ENCODE peak calls at places on chromosomes 2 and 18, in six cellular contexts. D, O, X, T, A and E are unnamed samples.

GRCh38 chr2:201618744-201619654 is 24.3 kb downstream of the TMEM237 start:
- DNase-seq in D (peak; percentile 17), O (no peak), X (no peak), T (no peak), A (peak; percentile 60), E (peak; percentile 46)

GRCh38 chr18:36073676-36074075 is 6.3 kb upstream of the RPRD1A start:
- DNase-seq in D (no peak), O (no peak), X (no peak), T (no peak), A (no peak), E (no peak)

GRCh38 chr2:127606594-127607398 is 39.2 kb upstream of the GPR17 start:
- DNase-seq in D (no peak), O (no peak), X (peak; percentile 38), T (peak; percentile 37), A (no peak), E (no peak)

GRCh38 chr2:113895819-113896563 is 6.1 kb downstream of the ACTR3 start:
- DNase-seq in D (no peak), O (no peak), X (no peak), T (no peak), A (no peak), E (no peak)

GRCh38 chr2:43086451-43087221 is 139.8 kb downstream of the ZFP36L2 start:
- DNase-seq in D (peak; percentile 74), O (no peak), X (peak; percentile 99), T (peak; percentile 95), A (peak; percentile 92), E (peak; percentile 80)

GRCh38 chr2:168729455-168729854 is 73.0 kb upstream of the NOSTRIN start:
- DNase-seq in D (no peak), O (no peak), X (no peak), T (no peak), A (no peak), E (no peak)

GRCh38 chr2:196066794-196067382 is 1.7 kb downstream of the DNAH7 start:
- DNase-seq in D (no peak), O (no peak), X (peak; percentile 34), T (no peak), A (no peak), E (no peak)

GRCh38 chr2:179824961-179825360 is 36.5 kb downstream of the ZNF385B start:
- DNase-seq in D (no peak), O (no peak), X (no peak), T (no peak), A (no peak), E (no peak)

GRCh38 chr2:223787358-223787757 is 50.0 kb downstream of the AP1S3 start:
- DNase-seq in D (no peak), O (no peak), X (no peak), T (no peak), A (no peak), E (no peak)

GRCh38 chr2:88177556-88177955 is 7.4 kb downstream of the THNSL2 start:
- DNase-seq in D (no peak), O (no peak), X (peak; percentile 9), T (no peak), A (no peak), E (no peak)

GRCh38 chr2:54523336-54523959 is 67.3 kb downstream of the SPTBN1 start:
- DNase-seq in D (no peak), O (no peak), X (no peak), T (peak; percentile 69), A (no peak), E (no peak)

GRCh38 chr2:21944536-21944935 is 820.8 kb downstream of the TDRD15 start:
- DNase-seq in D (no peak), O (no peak), X (no peak), T (no peak), A (no peak), E (no peak)

GRCh38 chr18:45050712-45051639 is 370.3 kb downstream of the SETBP1 start:
- DNase-seq in D (no peak), O (no peak), X (peak; percentile 89), T (no peak), A (no peak), E (no peak)

GRCh38 chr2:192828947-192829346 is 634.2 kb upstream of the TMEFF2 start:
- DNase-seq in D (no peak), O (no peak), X (peak; percentile 2), T (no peak), A (no peak), E (no peak)

GRCh38 chr2:241689306-241689705 is 2.7 kb upstream of the DTYMK start:
- DNase-seq in D (no peak), O (no peak), X (no peak), T (no peak), A (no peak), E (no peak)

GRCh38 chr2:104703669-104704068 is 150.2 kb upstream of the POU3F3 start:
- DNase-seq in D (no peak), O (no peak), X (no peak), T (no peak), A (no peak), E (no peak)

GRCh38 chr2:6196461-6196860 is 504.3 kb downstream of the SOX11 start:
- DNase-seq in D (no peak), O (no peak), X (no peak), T (no peak), A (no peak), E (no peak)

GRCh38 chr2:121140734-121141133 is 144.3 kb downstream of the TFCP2L1 start:
- DNase-seq in D (no peak), O (no peak), X (peak; percentile 2), T (no peak), A (no peak), E (no peak)

GRCh38 chr2:218727502-218728165 is 17.0 kb downstream of the TTLL4 start:
- DNase-seq in D (no peak), O (no peak), X (peak; percentile 31), T (no peak), A (no peak), E (no peak)

GRCh38 chr2:100257939-100258338 is 64.4 kb downstream of the LONRF2 start:
- DNase-seq in D (no peak), O (no peak), X (peak; percentile 54), T (peak; percentile 26), A (no peak), E (no peak)

GRCh38 chr2:128520787-128521186 is 202.1 kb upstream of the HS6ST1 start:
- DNase-seq in D (no peak), O (no peak), X (peak; percentile 39), T (no peak), A (no peak), E (no peak)

GRCh38 chr2:197878792-197879191 is 74.4 kb downstream of the PLCL1 start:
- DNase-seq in D (no peak), O (no peak), X (no peak), T (no peak), A (no peak), E (no peak)

GRCh38 chr2:23803965-23804542 is 122.9 kb downstream of the ATAD2B start:
- DNase-seq in D (no peak), O (no peak), X (peak; percentile 21), T (no peak), A (peak; percentile 45), E (no peak)

GRCh38 chr2:133252770-133253355 is 315.4 kb downstream of the NCKAP5 start:
- DNase-seq in D (no peak), O (no peak), X (no peak), T (no peak), A (no peak), E (no peak)

GRCh38 chr2:234254783-234255521 is 204.4 kb downstream of the SPP2 start:
- DNase-seq in D (no peak), O (no peak), X (peak; percentile 91), T (no peak), A (no peak), E (no peak)